ENCODE peak calls at places on chromosomes 6 and 20, in nine cellular contexts. K, P, L, X, E, S, T, R and A are unnamed samples. For H3K9me3, the result is how much of the 10 kb centered on the place peaks cover.

GRCh38 chr6:140636698-140637402 is 1262.4 kb upstream of the CITED2 start:
- DNase-seq in K (no peak), P (no peak), L (no peak), X (no peak), E (peak), S (peak), T (no peak), R (no peak), A (peak)

GRCh38 chr6:29828471-29828797 is 809 bp downstream of the HLA-G start:
- DNase-seq in K (no peak), P (no peak), L (no peak), X (no peak), E (no peak), S (no peak), T (no peak), R (no peak), A (no peak)

GRCh38 chr20:63189846-63190559 is 25.9 kb downstream of the YTHDF1 start:
- DNase-seq in K (no peak), P (no peak), L (no peak), X (no peak), E (no peak), S (no peak), T (no peak), R (no peak), A (no peak)

GRCh38 chr6:27726620-27727023 is 185.6 kb downstream of the OR2B2 start:
- DNase-seq in K (no peak), P (no peak), L (no peak), X (no peak), E (no peak), S (no peak), T (no peak), R (peak), A (peak)

GRCh38 chr6:25384967-25385366 is 105.8 kb downstream of the CARMIL1 start:
- DNase-seq in K (no peak), P (no peak), L (no peak), X (no peak), E (no peak), S (no peak), T (no peak), R (no peak), A (no peak)

GRCh38 chr6:150001295-150001990 is 23.9 kb downstream of the RAET1L start:
- DNase-seq in K (no peak), P (no peak), L (no peak), X (no peak), E (no peak), S (peak), T (no peak), R (no peak), A (no peak)

GRCh38 chr6:163427498-163428254 is 13.2 kb downstream of the QKI start:
- DNase-seq in K (no peak), P (no peak), L (no peak), X (no peak), E (no peak), S (no peak), T (no peak), R (peak), A (peak)

GRCh38 chr20:8291873-8292272 is 159.8 kb downstream of the PLCB1 start:
- DNase-seq in K (no peak), P (no peak), L (no peak), X (no peak), E (no peak), S (no peak), T (no peak), R (no peak), A (peak)

GRCh38 chr20:21571841-21572690 is 58.2 kb upstream of the NKX2-2 start:
- DNase-seq in K (no peak), P (no peak), L (peak), X (no peak), E (no peak), S (no peak), T (no peak), R (no peak), A (no peak)

DNA sequence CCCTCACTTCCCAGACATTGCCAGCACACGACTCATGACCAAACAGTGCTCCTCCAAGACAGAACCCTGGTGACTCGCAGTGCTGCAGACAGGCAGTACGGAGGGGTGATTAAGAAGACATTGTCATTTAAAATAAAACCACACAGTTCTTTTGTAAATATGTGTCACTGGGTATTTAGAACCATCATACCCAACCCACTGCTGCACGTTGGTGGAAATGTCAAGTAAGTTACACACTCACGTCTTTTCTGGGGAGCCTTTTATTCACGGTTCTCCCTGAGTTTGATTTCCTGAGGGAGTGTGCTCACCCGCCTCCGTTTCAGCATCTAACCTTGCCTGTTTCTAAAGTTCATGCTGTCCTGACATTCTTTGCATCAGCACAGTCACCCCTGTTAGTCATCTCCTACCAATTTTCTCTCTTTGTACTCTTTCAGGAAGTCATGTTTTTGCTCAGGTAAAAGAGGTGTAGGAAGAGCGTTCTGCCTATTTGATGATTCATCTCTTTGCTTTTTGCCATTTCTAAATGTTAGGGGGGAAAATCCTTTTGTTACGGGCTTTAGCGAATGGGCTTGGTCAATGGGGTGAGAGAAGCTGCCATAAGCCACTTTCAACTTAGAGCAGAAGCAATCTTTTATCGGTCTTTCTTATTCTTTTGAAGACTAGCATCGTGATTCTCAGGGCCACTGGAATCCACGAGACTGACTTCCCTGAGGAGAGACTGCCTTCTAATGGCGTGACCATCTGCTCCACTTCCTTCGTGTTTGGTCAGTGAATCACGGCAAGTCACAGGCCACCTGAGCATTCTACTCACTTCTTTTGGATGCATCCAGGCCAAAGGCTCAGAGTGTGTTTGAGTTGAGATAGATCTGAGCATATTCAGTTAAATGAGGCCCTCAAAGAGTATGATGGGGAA is 512.8 kb upstream of the JARID2 start:
- DNase-seq in K (no peak), P (no peak), L (no peak), X (no peak), E (no peak), S (no peak), T (no peak), R (peak), A (no peak)
- H3K4me3 ChIP-seq in K (no peak), P (no peak), L (no peak), X (no peak), E (no peak), S (no peak), T (no peak), R (no peak), A (no peak)

GRCh38 chr20:23907579-23907978 is 28.0 kb upstream of the CST5 start:
- DNase-seq in K (no peak), P (no peak), L (no peak), X (no peak), E (no peak), S (no peak), T (no peak), R (no peak), A (no peak)
- H3K9me3 ChIP-seq in K (under half), P (under half), L (under half), X (under half), E (under half), S (under half), T (under half), R (under half), A (under half)

GRCh38 chr6:47439348-47439668 is 38.3 kb upstream of the CD2AP start:
- DNase-seq in K (no peak), P (no peak), L (no peak), X (no peak), E (no peak), S (no peak), T (no peak), R (no peak), A (no peak)

GRCh38 chr6:47435254-47435612 is 42.4 kb upstream of the CD2AP start:
- DNase-seq in K (no peak), P (no peak), L (no peak), X (no peak), E (no peak), S (no peak), T (no peak), R (no peak), A (no peak)

GRCh38 chr6:47438481-47439347 is 38.9 kb upstream of the CD2AP start:
- DNase-seq in K (peak), P (no peak), L (no peak), X (no peak), E (no peak), S (peak), T (no peak), R (no peak), A (no peak)

GRCh38 chr6:47437592-47437991 is 40.0 kb upstream of the CD2AP start:
- DNase-seq in K (no peak), P (no peak), L (no peak), X (no peak), E (no peak), S (peak), T (no peak), R (no peak), A (no peak)

DNA sequence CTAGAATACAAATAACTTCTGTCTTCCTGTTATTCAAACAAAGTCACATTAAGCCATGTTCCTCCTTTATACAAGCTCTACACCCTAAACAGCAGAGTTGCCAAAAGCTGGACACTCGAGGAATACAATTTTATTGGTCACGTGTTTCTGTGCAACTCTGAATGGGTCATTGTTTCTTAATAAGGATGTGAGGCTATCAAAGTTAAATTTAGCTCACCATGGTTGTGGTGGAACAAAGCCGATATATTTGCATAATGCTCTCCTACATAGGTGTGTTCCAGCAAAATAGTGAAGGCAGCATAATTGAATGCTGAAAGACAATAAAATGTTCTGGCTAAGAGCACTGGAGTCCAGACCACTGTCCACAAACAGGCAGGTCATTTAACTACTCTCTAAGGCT is 36.9 kb upstream of the CD2AP start:
- DNase-seq in K (no peak), P (peak), L (peak), X (no peak), E (no peak), S (peak), T (no peak), R (no peak), A (peak)
- H3K4me3 ChIP-seq in K (no peak), P (no peak), L (no peak), X (no peak), E (no peak), S (no peak), T (no peak), R (no peak), A (no peak)

DNA sequence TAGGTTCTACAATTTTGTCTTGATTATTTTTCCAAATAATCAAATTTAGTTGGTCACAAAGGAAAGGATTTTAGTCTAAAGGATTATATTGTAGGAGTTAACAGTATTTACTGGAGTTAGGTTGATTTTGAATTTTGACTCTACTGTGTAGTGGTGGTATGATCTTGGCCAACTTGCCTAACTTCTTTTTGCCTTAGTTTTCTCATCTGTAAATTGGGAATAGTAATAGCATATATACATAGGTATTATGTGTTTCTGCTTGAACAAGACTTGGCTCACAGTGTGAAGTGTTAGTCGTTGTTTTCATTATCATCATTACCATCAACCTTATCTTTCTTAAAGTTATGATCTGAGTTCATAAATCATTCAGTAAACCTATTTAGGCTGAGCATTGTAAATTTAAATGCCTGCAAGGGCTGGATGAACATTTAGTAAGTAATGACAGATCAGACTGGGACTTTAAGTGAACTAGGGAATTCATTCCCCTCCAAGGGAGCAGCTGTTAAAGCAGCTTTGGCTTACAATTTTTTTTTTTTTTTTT is 11.2 kb downstream of the ITCH start:
- DNase-seq in K (no peak), P (no peak), L (no peak), X (no peak), E (no peak), S (no peak), T (no peak), R (no peak), A (no peak)
- H3K9me3 ChIP-seq in K (under half), P (under half), L (under half), X (under half), E (under half), S (under half), T (under half), R (under half), A (under half)

GRCh38 chr6:95518630-95519227 is 58.6 kb upstream of the MANEA start:
- DNase-seq in K (no peak), P (no peak), L (no peak), X (no peak), E (no peak), S (no peak), T (no peak), R (no peak), A (no peak)

GRCh38 chr6:95511404-95511803 is 65.9 kb upstream of the MANEA start:
- DNase-seq in K (no peak), P (no peak), L (no peak), X (no peak), E (no peak), S (no peak), T (no peak), R (no peak), A (no peak)

GRCh38 chr6:95519228-95520037 is 57.9 kb upstream of the MANEA start:
- DNase-seq in K (no peak), P (no peak), L (no peak), X (no peak), E (no peak), S (no peak), T (no peak), R (no peak), A (no peak)

GRCh38 chr6:95517004-95517403 is 60.3 kb upstream of the MANEA start:
- DNase-seq in K (no peak), P (no peak), L (no peak), X (no peak), E (no peak), S (no peak), T (no peak), R (no peak), A (no peak)

GRCh38 chr6:95515975-95516374 is 61.4 kb upstream of the MANEA start:
- DNase-seq in K (no peak), P (no peak), L (no peak), X (no peak), E (no peak), S (no peak), T (no peak), R (no peak), A (no peak)
- H3K4me3 ChIP-seq in K (no peak), P (no peak), L (no peak), X (no peak), E (no peak), S (no peak), T (no peak), R (no peak), A (no peak)

GRCh38 chr20:60467078-60467477 is 508.9 kb downstream of the CDH26 start:
- DNase-seq in K (no peak), P (no peak), L (no peak), X (no peak), E (no peak), S (no peak), T (no peak), R (no peak), A (no peak)

GRCh38 chr20:60467771-60468170 is 509.5 kb downstream of the CDH26 start:
- DNase-seq in K (no peak), P (no peak), L (no peak), X (no peak), E (no peak), S (no peak), T (no peak), R (no peak), A (no peak)

GRCh38 chr20:60465439-60465838 is 507.2 kb downstream of the CDH26 start:
- DNase-seq in K (no peak), P (no peak), L (no peak), X (no peak), E (no peak), S (no peak), T (no peak), R (no peak), A (no peak)

GRCh38 chr20:60465993-60466682 is 507.9 kb downstream of the CDH26 start:
- DNase-seq in K (no peak), P (no peak), L (no peak), X (no peak), E (no peak), S (no peak), T (no peak), R (no peak), A (no peak)

DNA sequence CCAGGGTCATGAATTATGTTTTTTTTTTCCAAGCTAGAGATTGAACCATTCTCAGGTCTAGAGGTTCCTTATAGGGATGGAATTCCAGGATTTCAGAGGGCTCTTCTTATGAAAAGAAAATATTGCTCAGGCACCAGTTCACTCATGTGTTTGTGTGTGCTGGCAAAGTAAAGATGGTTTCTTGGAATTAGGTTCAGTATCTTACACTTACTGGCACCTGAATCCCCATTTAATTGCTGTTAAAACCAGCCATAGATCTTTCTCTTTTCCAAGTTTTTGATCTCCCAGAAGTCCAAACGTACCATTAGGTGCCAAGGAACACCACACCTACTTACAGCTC is 508.4 kb downstream of the CDH26 start:
- DNase-seq in K (no peak), P (no peak), L (no peak), X (no peak), E (no peak), S (no peak), T (no peak), R (no peak), A (no peak)
- H3K9me3 ChIP-seq in K (under half), P (under half), L (under half), X (under half), E (under half), S (under half), T (under half), R (under half), A (under half)

GRCh38 chr20:41365785-41366545 is 653 bp downstream of the EMILIN3 start:
- DNase-seq in K (no peak), P (no peak), L (no peak), X (no peak), E (no peak), S (no peak), T (no peak), R (no peak), A (peak)
- H3K4me3 ChIP-seq in K (peak), P (peak), L (no peak), X (peak), E (peak), S (no peak), T (peak), R (peak), A (peak)

DNA sequence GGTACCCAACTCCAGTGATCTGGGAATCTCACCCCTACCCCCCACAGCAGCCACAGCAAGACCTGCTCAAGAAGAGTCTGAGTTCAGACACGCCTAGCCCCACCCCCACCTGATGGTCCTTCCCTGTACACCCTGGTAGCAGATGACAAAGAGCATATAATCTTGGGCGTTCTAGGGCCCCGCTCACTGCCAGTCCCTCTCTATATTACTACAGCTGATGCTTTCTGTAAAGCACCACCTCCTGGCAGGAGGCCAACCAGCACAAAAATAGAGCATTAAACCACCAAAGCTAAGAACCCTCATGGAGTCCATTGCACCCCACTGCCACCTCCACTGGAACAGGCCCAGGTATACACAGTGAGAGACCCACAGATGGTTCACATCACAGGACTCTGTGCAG is 42.3 kb upstream of the FAM210B start:
- DNase-seq in K (no peak), P (no peak), L (no peak), X (no peak), E (no peak), S (no peak), T (no peak), R (no peak), A (no peak)
- H3K9me3 ChIP-seq in K (under half), P (under half), L (under half), X (under half), E (under half), S (under half), T (under half), R (under half), A (under half)

GRCh38 chr6:1392813-1393640 is 3.7 kb downstream of the FOXF2 start:
- DNase-seq in K (no peak), P (no peak), L (no peak), X (no peak), E (no peak), S (no peak), T (no peak), R (no peak), A (peak)

GRCh38 chr6:1390071-1390804 is 862 bp downstream of the FOXF2 start:
- DNase-seq in K (no peak), P (no peak), L (no peak), X (no peak), E (no peak), S (no peak), T (no peak), R (peak), A (peak)

GRCh38 chr6:1393641-1394283 is 4.4 kb downstream of the FOXF2 start:
- DNase-seq in K (no peak), P (no peak), L (no peak), X (no peak), E (no peak), S (no peak), T (no peak), R (no peak), A (peak)

GRCh38 chr6:1390805-1391511 is 1.6 kb downstream of the FOXF2 start:
- DNase-seq in K (no peak), P (no peak), L (no peak), X (no peak), E (no peak), S (no peak), T (no peak), R (no peak), A (peak)

GRCh38 chr6:1391692-1392309 is 2.4 kb downstream of the FOXF2 start:
- DNase-seq in K (no peak), P (no peak), L (no peak), X (no peak), E (no peak), S (no peak), T (no peak), R (no peak), A (peak)
- H3K4me3 ChIP-seq in K (peak), P (peak), L (no peak), X (no peak), E (no peak), S (no peak), T (no peak), R (peak), A (peak)